ENCODE peak calls at places on chromosomes 2 and 18, in seven cellular contexts. One of them, this sample, is unnamed.

GRCh38 chr18:3250237-3251107 is 2.9 kb downstream of the MYL12A start:
- DNase-seq in HCT116: no peak
- DNase-seq in GM23338: no peak
- DNase-seq in PC-3: peak
- DNase-seq in OCI-LY7: no peak
- DNase-seq in MM.1S: no peak
- DNase-seq in hepatocyte: no peak
- DNase-seq in this sample: peak

GRCh38 chr18:61127714-61128485 is 205.3 kb upstream of the CDH20 start:
- DNase-seq in HCT116: no peak
- DNase-seq in GM23338: peak
- DNase-seq in PC-3: no peak
- DNase-seq in OCI-LY7: no peak
- DNase-seq in MM.1S: no peak
- DNase-seq in hepatocyte: no peak
- DNase-seq in this sample: no peak

GRCh38 chr2:162490795-162491470 is 147.0 kb downstream of the GCA start:
- DNase-seq in HCT116: no peak
- DNase-seq in GM23338: no peak
- DNase-seq in PC-3: no peak
- DNase-seq in OCI-LY7: no peak
- DNase-seq in MM.1S: no peak
- DNase-seq in hepatocyte: no peak
- DNase-seq in this sample: no peak

GRCh38 chr2:56209701-56210100 is 25.9 kb downstream of the CCDC85A start:
- DNase-seq in HCT116: no peak
- DNase-seq in GM23338: no peak
- DNase-seq in PC-3: no peak
- DNase-seq in OCI-LY7: no peak
- DNase-seq in MM.1S: no peak
- DNase-seq in hepatocyte: no peak
- DNase-seq in this sample: no peak

GRCh38 chr2:115374981-115375380 is 932.5 kb downstream of the DPP10 start:
- DNase-seq in HCT116: no peak
- DNase-seq in GM23338: no peak
- DNase-seq in PC-3: no peak
- DNase-seq in OCI-LY7: no peak
- DNase-seq in MM.1S: no peak
- DNase-seq in hepatocyte: no peak
- DNase-seq in this sample: no peak

GRCh38 chr2:33051586-33052385 is 105.0 kb downstream of the LTBP1 start:
- DNase-seq in HCT116: no peak
- DNase-seq in GM23338: no peak
- DNase-seq in PC-3: peak
- DNase-seq in OCI-LY7: peak
- DNase-seq in MM.1S: no peak
- DNase-seq in hepatocyte: no peak
- DNase-seq in this sample: peak

GRCh38 chr2:25401307-25402021 is 59.7 kb upstream of the DNMT3A start:
- DNase-seq in HCT116: no peak
- DNase-seq in GM23338: no peak
- DNase-seq in PC-3: no peak
- DNase-seq in OCI-LY7: peak
- DNase-seq in MM.1S: no peak
- DNase-seq in hepatocyte: no peak
- DNase-seq in this sample: no peak

GRCh38 chr2:215929602-215930335 is 83.6 kb downstream of the MREG start:
- DNase-seq in HCT116: no peak
- DNase-seq in GM23338: no peak
- DNase-seq in PC-3: peak
- DNase-seq in OCI-LY7: no peak
- DNase-seq in MM.1S: no peak
- DNase-seq in hepatocyte: peak
- DNase-seq in this sample: peak

GRCh38 chr2:133680399-133681044 is 112.3 kb upstream of the NCKAP5 start:
- DNase-seq in HCT116: no peak
- DNase-seq in GM23338: no peak
- DNase-seq in PC-3: peak
- DNase-seq in OCI-LY7: no peak
- DNase-seq in MM.1S: no peak
- DNase-seq in hepatocyte: no peak
- DNase-seq in this sample: no peak

GRCh38 chr2:133673570-133673969 is 105.3 kb upstream of the NCKAP5 start:
- DNase-seq in HCT116: no peak
- DNase-seq in GM23338: no peak
- DNase-seq in PC-3: no peak
- DNase-seq in OCI-LY7: no peak
- DNase-seq in MM.1S: no peak
- DNase-seq in hepatocyte: no peak
- DNase-seq in this sample: no peak

GRCh38 chr2:133676392-133677130 is 108.3 kb upstream of the NCKAP5 start:
- DNase-seq in HCT116: no peak
- DNase-seq in GM23338: no peak
- DNase-seq in PC-3: no peak
- DNase-seq in OCI-LY7: no peak
- DNase-seq in MM.1S: no peak
- DNase-seq in hepatocyte: no peak
- DNase-seq in this sample: peak

GRCh38 chr2:133674066-133674432 is 105.8 kb upstream of the NCKAP5 start:
- DNase-seq in HCT116: no peak
- DNase-seq in GM23338: no peak
- DNase-seq in PC-3: no peak
- DNase-seq in OCI-LY7: no peak
- DNase-seq in MM.1S: no peak
- DNase-seq in hepatocyte: no peak
- DNase-seq in this sample: no peak

DNA sequence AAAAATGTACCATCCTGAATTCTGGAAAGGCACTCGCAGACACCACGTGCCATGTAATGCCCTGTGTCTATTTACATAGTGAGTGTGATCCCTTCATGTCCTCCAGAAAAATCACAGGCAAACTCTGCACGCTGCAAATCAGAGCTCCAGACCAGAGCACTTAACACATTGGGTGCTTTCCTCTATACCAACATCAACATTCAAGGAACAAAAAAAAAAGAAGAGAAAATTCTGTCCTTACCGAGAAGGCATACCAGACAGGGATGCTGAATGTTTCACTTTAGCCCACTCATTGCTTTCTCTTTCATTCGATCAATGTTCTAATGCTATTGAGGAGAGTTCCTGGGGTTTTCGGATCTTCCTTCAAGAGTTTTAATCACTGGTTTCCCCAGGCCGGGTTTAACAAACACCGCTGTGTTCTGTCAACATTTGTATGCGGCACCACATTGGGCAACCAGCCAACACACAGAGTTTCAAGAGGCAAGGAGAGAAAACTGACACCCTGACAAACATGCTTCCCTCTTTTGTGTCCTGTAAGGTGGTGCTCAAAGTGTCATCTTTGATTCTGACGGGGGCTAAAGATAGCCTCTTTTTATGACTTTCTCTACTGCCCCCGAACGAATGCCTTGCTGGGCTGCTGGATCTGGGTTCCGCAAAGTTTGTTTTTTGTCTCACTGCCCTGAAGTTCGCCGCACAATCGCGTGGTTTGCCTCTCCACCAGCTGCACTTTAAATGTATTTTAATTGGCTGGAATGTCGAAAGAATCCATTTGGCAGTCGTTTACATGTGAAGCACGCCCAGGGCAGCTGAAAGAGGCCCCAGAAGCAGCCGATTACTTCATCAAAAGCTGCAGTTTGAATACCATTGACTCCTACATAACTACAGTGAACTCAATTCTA is 106.4 kb upstream of the NCKAP5 start:
- DNase-seq in HCT116: no peak
- DNase-seq in GM23338: peak
- DNase-seq in PC-3: peak
- DNase-seq in OCI-LY7: no peak
- DNase-seq in MM.1S: no peak
- DNase-seq in hepatocyte: peak
- DNase-seq in this sample: peak
- H3K4me3 ChIP-seq in HCT116: no peak
- H3K4me3 ChIP-seq in GM23338: peak
- H3K4me3 ChIP-seq in PC-3: peak
- H3K4me3 ChIP-seq in OCI-LY7: no peak
- H3K4me3 ChIP-seq in MM.1S: no peak
- H3K4me3 ChIP-seq in hepatocyte: no peak
- H3K4me3 ChIP-seq in this sample: peak

GRCh38 chr2:127864877-127865276 is 6.9 kb upstream of the POLR2D start:
- DNase-seq in HCT116: no peak
- DNase-seq in GM23338: peak
- DNase-seq in PC-3: no peak
- DNase-seq in OCI-LY7: no peak
- DNase-seq in MM.1S: no peak
- DNase-seq in hepatocyte: peak
- DNase-seq in this sample: peak
- H3K27ac ChIP-seq in HCT116: no peak
- H3K27ac ChIP-seq in GM23338: no peak
- H3K27ac ChIP-seq in PC-3: no peak
- H3K27ac ChIP-seq in OCI-LY7: no peak
- H3K27ac ChIP-seq in MM.1S: no peak
- H3K27ac ChIP-seq in hepatocyte: no peak
- H3K27ac ChIP-seq in this sample: no peak

GRCh38 chr2:234676859-234677450 is 180.1 kb upstream of the ARL4C start:
- DNase-seq in HCT116: no peak
- DNase-seq in GM23338: peak
- DNase-seq in PC-3: no peak
- DNase-seq in OCI-LY7: no peak
- DNase-seq in MM.1S: no peak
- DNase-seq in hepatocyte: no peak
- DNase-seq in this sample: no peak

GRCh38 chr2:234676109-234676858 is 179.4 kb upstream of the ARL4C start:
- DNase-seq in HCT116: no peak
- DNase-seq in GM23338: peak
- DNase-seq in PC-3: peak
- DNase-seq in OCI-LY7: no peak
- DNase-seq in MM.1S: no peak
- DNase-seq in hepatocyte: no peak
- DNase-seq in this sample: no peak

GRCh38 chr2:234673961-234674759 is 177.3 kb upstream of the ARL4C start:
- DNase-seq in HCT116: no peak
- DNase-seq in GM23338: no peak
- DNase-seq in PC-3: no peak
- DNase-seq in OCI-LY7: no peak
- DNase-seq in MM.1S: no peak
- DNase-seq in hepatocyte: no peak
- DNase-seq in this sample: peak

GRCh38 chr2:234673501-234673900 is 176.6 kb upstream of the ARL4C start:
- DNase-seq in HCT116: no peak
- DNase-seq in GM23338: no peak
- DNase-seq in PC-3: no peak
- DNase-seq in OCI-LY7: no peak
- DNase-seq in MM.1S: no peak
- DNase-seq in hepatocyte: no peak
- DNase-seq in this sample: no peak

DNA sequence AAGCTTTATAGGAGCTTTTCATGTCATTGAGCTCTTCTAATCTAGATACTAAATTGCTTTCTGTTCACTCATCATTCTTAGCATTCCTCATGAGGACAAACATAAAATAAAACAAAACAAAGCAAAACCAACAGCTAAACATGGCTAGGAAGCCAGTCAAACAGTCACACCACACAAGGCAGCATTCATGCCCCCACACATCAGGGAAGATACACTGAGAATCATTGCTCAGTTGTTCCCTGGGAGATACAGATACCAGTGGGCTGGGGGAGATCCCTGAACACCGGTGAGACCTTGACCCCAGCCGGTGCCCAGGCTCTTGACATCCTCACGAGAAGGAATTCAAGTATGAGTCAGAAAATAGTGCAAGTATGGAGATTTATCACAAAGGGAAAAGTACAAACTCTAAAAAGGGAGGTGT is 177.9 kb upstream of the ARL4C start:
- DNase-seq in HCT116: no peak
- DNase-seq in GM23338: no peak
- DNase-seq in PC-3: no peak
- DNase-seq in OCI-LY7: no peak
- DNase-seq in MM.1S: no peak
- DNase-seq in hepatocyte: peak
- DNase-seq in this sample: peak
- TF ChIP-seq EZH2phosphoT487 in HCT116: no peak
- TF ChIP-seq EZH2phosphoT487 in GM23338: no peak
- TF ChIP-seq EZH2phosphoT487 in PC-3: no peak
- TF ChIP-seq EZH2phosphoT487 in OCI-LY7: no peak
- TF ChIP-seq EZH2phosphoT487 in MM.1S: no peak
- TF ChIP-seq EZH2phosphoT487 in hepatocyte: no peak
- TF ChIP-seq EZH2phosphoT487 in this sample: no peak

DNA sequence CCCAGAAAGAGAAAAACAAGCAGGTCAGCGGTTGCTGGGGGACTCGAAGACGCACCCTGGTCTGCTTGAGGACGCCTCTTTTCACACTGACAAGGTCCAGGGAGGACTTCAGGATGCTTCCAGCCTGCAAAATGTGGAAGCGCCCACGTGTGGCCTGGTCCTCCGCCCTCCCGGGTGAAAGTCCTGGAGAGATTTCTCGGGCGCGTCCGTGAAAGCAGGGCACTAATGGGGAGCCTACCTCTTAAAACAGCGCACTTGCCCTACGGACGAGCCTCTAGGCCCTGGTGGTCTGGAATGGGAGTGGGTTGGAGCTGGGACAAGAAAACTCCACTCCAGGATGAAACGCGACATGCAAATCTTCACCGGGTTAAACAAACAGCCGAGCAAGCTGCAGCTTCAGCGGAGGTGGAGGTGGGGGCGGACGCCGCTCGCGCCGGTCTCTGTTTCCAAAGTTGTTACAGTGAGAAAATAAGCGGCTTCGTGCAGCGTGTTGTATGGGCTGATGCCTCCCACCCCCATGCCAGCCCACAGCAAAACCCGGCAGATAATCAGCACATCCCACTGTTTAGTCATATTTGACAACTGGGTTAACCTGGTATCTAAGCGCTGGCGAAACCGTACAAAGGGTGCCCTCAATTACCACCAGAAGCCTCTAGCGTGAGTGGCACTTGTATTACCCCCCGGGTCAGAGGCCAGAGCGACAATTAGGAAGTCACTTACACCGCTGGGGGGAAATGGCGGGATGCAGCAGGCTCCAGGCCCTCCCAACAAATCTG is 1.1 kb upstream of the SP9 start:
- DNase-seq in HCT116: no peak
- DNase-seq in GM23338: peak
- DNase-seq in PC-3: no peak
- DNase-seq in OCI-LY7: no peak
- DNase-seq in MM.1S: no peak
- DNase-seq in hepatocyte: no peak
- DNase-seq in this sample: no peak
- H3K4me3 ChIP-seq in HCT116: no peak
- H3K4me3 ChIP-seq in GM23338: peak
- H3K4me3 ChIP-seq in PC-3: peak
- H3K4me3 ChIP-seq in OCI-LY7: peak
- H3K4me3 ChIP-seq in MM.1S: peak
- H3K4me3 ChIP-seq in hepatocyte: no peak
- H3K4me3 ChIP-seq in this sample: no peak

GRCh38 chr2:37780097-37780676 is 108.7 kb upstream of the CDC42EP3 start:
- DNase-seq in HCT116: no peak
- DNase-seq in GM23338: no peak
- DNase-seq in PC-3: peak
- DNase-seq in OCI-LY7: no peak
- DNase-seq in MM.1S: no peak
- DNase-seq in hepatocyte: no peak
- DNase-seq in this sample: peak
- H3K27ac ChIP-seq in HCT116: no peak
- H3K27ac ChIP-seq in GM23338: no peak
- H3K27ac ChIP-seq in PC-3: peak
- H3K27ac ChIP-seq in OCI-LY7: no peak
- H3K27ac ChIP-seq in MM.1S: no peak
- H3K27ac ChIP-seq in hepatocyte: no peak
- H3K27ac ChIP-seq in this sample: peak

This sample was measured in GM23248.